ENCODE peak calls at places on chromosome 20, in five cellular contexts. One of them, this sample, is unnamed.

GRCh38 chr20:31975874-31976273 is 7.9 kb downstream of the XKR7 start:
- DNase-seq in fibroblast of the aortic adventitia: no peak
- DNase-seq in AG04449: no peak
- DNase-seq in A172: no peak
- DNase-seq in CD8-positive, alpha-beta T cell: no peak
- DNase-seq in this sample: no peak

GRCh38 chr20:7161690-7162089 is 394.2 kb downstream of the BMP2 start:
- DNase-seq in fibroblast of the aortic adventitia: peak
- DNase-seq in AG04449: no peak
- DNase-seq in A172: no peak
- DNase-seq in CD8-positive, alpha-beta T cell: no peak
- DNase-seq in this sample: no peak

GRCh38 chr20:58131581-58132142 is 96.8 kb downstream of the ANKRD60 start:
- DNase-seq in fibroblast of the aortic adventitia: peak
- DNase-seq in AG04449: no peak
- DNase-seq in A172: peak
- DNase-seq in CD8-positive, alpha-beta T cell: no peak
- DNase-seq in this sample: peak

GRCh38 chr20:2694519-2694918 is 1.9 kb downstream of the EBF4 start:
- DNase-seq in fibroblast of the aortic adventitia: no peak
- DNase-seq in AG04449: no peak
- DNase-seq in A172: no peak
- DNase-seq in CD8-positive, alpha-beta T cell: no peak
- DNase-seq in this sample: no peak

GRCh38 chr20:60137657-60138245 is 179.5 kb downstream of the CDH26 start:
- DNase-seq in fibroblast of the aortic adventitia: no peak
- DNase-seq in AG04449: no peak
- DNase-seq in A172: peak
- DNase-seq in CD8-positive, alpha-beta T cell: no peak
- DNase-seq in this sample: peak

GRCh38 chr20:14062171-14062570 is 66.9 kb downstream of the MACROD2 start:
- DNase-seq in fibroblast of the aortic adventitia: no peak
- DNase-seq in AG04449: no peak
- DNase-seq in A172: no peak
- DNase-seq in CD8-positive, alpha-beta T cell: no peak
- DNase-seq in this sample: no peak

GRCh38 chr20:50636601-50637539 is 54.5 kb downstream of the RIPOR3 start:
- DNase-seq in fibroblast of the aortic adventitia: no peak
- DNase-seq in AG04449: no peak
- DNase-seq in A172: no peak
- DNase-seq in CD8-positive, alpha-beta T cell: no peak
- DNase-seq in this sample: peak

GRCh38 chr20:50446351-50447101 is 63.7 kb upstream of the PTPN1 start:
- DNase-seq in fibroblast of the aortic adventitia: no peak
- DNase-seq in AG04449: no peak
- DNase-seq in A172: no peak
- DNase-seq in CD8-positive, alpha-beta T cell: no peak
- DNase-seq in this sample: no peak

GRCh38 chr20:24018796-24019195 is 30.2 kb upstream of the GGTLC1 start:
- DNase-seq in fibroblast of the aortic adventitia: no peak
- DNase-seq in AG04449: no peak
- DNase-seq in A172: peak
- DNase-seq in CD8-positive, alpha-beta T cell: no peak
- DNase-seq in this sample: no peak

GRCh38 chr20:57707849-57708693 is 1.7 kb downstream of the PMEPA1 start:
- DNase-seq in fibroblast of the aortic adventitia: peak
- DNase-seq in AG04449: no peak
- DNase-seq in A172: no peak
- DNase-seq in CD8-positive, alpha-beta T cell: no peak
- DNase-seq in this sample: no peak

GRCh38 chr20:59737073-59737691 is 132.8 kb downstream of the PHACTR3 start:
- DNase-seq in fibroblast of the aortic adventitia: no peak
- DNase-seq in AG04449: no peak
- DNase-seq in A172: no peak
- DNase-seq in CD8-positive, alpha-beta T cell: no peak
- DNase-seq in this sample: no peak

GRCh38 chr20:3706774-3707507 is 5.5 kb downstream of the SIGLEC1 start:
- DNase-seq in fibroblast of the aortic adventitia: peak
- DNase-seq in AG04449: no peak
- DNase-seq in A172: peak
- DNase-seq in CD8-positive, alpha-beta T cell: no peak
- DNase-seq in this sample: no peak

GRCh38 chr20:18003897-18004296 is 35.1 kb downstream of the MGME1 start:
- DNase-seq in fibroblast of the aortic adventitia: no peak
- DNase-seq in AG04449: no peak
- DNase-seq in A172: no peak
- DNase-seq in CD8-positive, alpha-beta T cell: no peak
- DNase-seq in this sample: no peak

GRCh38 chr20:40668449-40669228 is 20.4 kb downstream of the MAFB start:
- DNase-seq in fibroblast of the aortic adventitia: no peak
- DNase-seq in AG04449: no peak
- DNase-seq in A172: no peak
- DNase-seq in CD8-positive, alpha-beta T cell: no peak
- DNase-seq in this sample: peak

GRCh38 chr20:57291003-57291402 is 24.6 kb upstream of the BMP7 start:
- DNase-seq in fibroblast of the aortic adventitia: no peak
- DNase-seq in AG04449: no peak
- DNase-seq in A172: no peak
- DNase-seq in CD8-positive, alpha-beta T cell: no peak
- DNase-seq in this sample: no peak

GRCh38 chr20:46621492-46621891 is 29.8 kb downstream of the SLC13A3 start:
- DNase-seq in fibroblast of the aortic adventitia: peak
- DNase-seq in AG04449: peak
- DNase-seq in A172: no peak
- DNase-seq in CD8-positive, alpha-beta T cell: no peak
- DNase-seq in this sample: peak

GRCh38 chr20:45012682-45013302 is 46.5 kb downstream of the STK4 start:
- DNase-seq in fibroblast of the aortic adventitia: peak
- DNase-seq in AG04449: no peak
- DNase-seq in A172: peak
- DNase-seq in CD8-positive, alpha-beta T cell: no peak
- DNase-seq in this sample: no peak

GRCh38 chr20:64114356-64114971 is 7.1 kb upstream of the NPBWR2 start:
- DNase-seq in fibroblast of the aortic adventitia: no peak
- DNase-seq in AG04449: no peak
- DNase-seq in A172: no peak
- DNase-seq in CD8-positive, alpha-beta T cell: no peak
- DNase-seq in this sample: no peak